ENCODE peak calls at places on chromosome 15, in seven cellular contexts. I is sigmoid colon, Y is stomach, M is heart left ventricle, D is adrenal gland, Z is testis, S is suprapubic skin. F is an unnamed sample.

GRCh38 chr15:40894689-40895308 is 549 bp downstream of the VPS18 start:
- DNase-seq in I (peak; percentile 78), Y (peak; percentile 56), M (no peak), D (peak; percentile 80), Z (peak; percentile 57), S (no peak), F (peak; percentile 45)

GRCh38 chr15:31484986-31485385 is 158.4 kb downstream of the KLF13 start:
- DNase-seq in I (no peak), Y (peak; percentile 11), M (no peak), D (peak; percentile 42), Z (peak; percentile 12), S (peak; percentile 56), F (no peak)

GRCh38 chr15:33086500-33087141 is 107.9 kb downstream of the FMN1 start:
- DNase-seq in I (no peak), Y (no peak), M (no peak), D (no peak), Z (no peak), S (no peak), F (no peak)

GRCh38 chr15:69038508-69038907 is 24.0 kb downstream of the NOX5 start:
- DNase-seq in I (no peak), Y (no peak), M (no peak), D (no peak), Z (no peak), S (no peak), F (no peak)

GRCh38 chr15:89662893-89663673 is 7.8 kb upstream of the KIF7 start:
- DNase-seq in I (peak; percentile 80), Y (peak; percentile 66), M (peak; percentile 63), D (peak; percentile 85), Z (peak; percentile 42), S (peak; percentile 83), F (peak; percentile 60)

GRCh38 chr15:51076142-51076897 is 18.4 kb downstream of the TNFAIP8L3 start:
- DNase-seq in I (no peak), Y (no peak), M (no peak), D (no peak), Z (no peak), S (no peak), F (no peak)

GRCh38 chr15:96326551-96327154 is 3.8 kb upstream of the NR2F2 start:
- DNase-seq in I (peak; percentile 86), Y (peak; percentile 61), M (no peak), D (peak; percentile 65), Z (no peak), S (no peak), F (peak; percentile 37)

GRCh38 chr15:53837263-53837662 is 77.8 kb upstream of the WDR72 start:
- DNase-seq in I (no peak), Y (peak; percentile 86), M (no peak), D (no peak), Z (no peak), S (no peak), F (no peak)

GRCh38 chr15:67784057-67784781 is 41.1 kb upstream of the SKOR1 start:
- DNase-seq in I (no peak), Y (no peak), M (no peak), D (no peak), Z (no peak), S (no peak), F (no peak)

GRCh38 chr15:100725121-100726069 is 123.0 kb downstream of the ASB7 start:
- DNase-seq in I (no peak), Y (no peak), M (no peak), D (peak; percentile 41), Z (no peak), S (peak; percentile 48), F (no peak)

GRCh38 chr15:91258436-91258779 is 158.4 kb downstream of the SV2B start:
- DNase-seq in I (no peak), Y (no peak), M (no peak), D (peak; percentile 88), Z (no peak), S (no peak), F (no peak)

GRCh38 chr15:77654975-77655374 is 22.3 kb upstream of the LINGO1 start:
- DNase-seq in I (no peak), Y (no peak), M (no peak), D (no peak), Z (no peak), S (no peak), F (no peak)

GRCh38 chr15:69523010-69524001 is 70.7 kb downstream of the RPLP1 start:
- DNase-seq in I (peak; percentile 84), Y (peak; percentile 84), M (peak; percentile 67), D (peak; percentile 84), Z (peak; percentile 89), S (no peak), F (peak; percentile 83)

GRCh38 chr15:72288796-72289596 is 16.6 kb upstream of the PARP6 start:
- DNase-seq in I (no peak), Y (no peak), M (no peak), D (no peak), Z (no peak), S (no peak), F (no peak)

GRCh38 chr15:89406756-89407650 is 72.4 kb upstream of the POLG start:
- DNase-seq in I (no peak), Y (no peak), M (no peak), D (no peak), Z (no peak), S (no peak), F (no peak)

GRCh38 chr15:29935296-29936020 is 113.2 kb upstream of the TJP1 start:
- DNase-seq in I (no peak), Y (peak; percentile 41), M (no peak), D (no peak), Z (no peak), S (no peak), F (no peak)

GRCh38 chr15:101181349-101181748 is 70.5 kb downstream of the CHSY1 start:
- DNase-seq in I (no peak), Y (no peak), M (no peak), D (no peak), Z (no peak), S (no peak), F (no peak)

GRCh38 chr15:68175527-68175926 is 29.6 kb downstream of the CALML4 start:
- DNase-seq in I (no peak), Y (no peak), M (no peak), D (no peak), Z (no peak), S (no peak), F (no peak)

GRCh38 chr15:100118546-100118945 is 223.2 kb downstream of the ADAMTS17 start:
- DNase-seq in I (no peak), Y (no peak), M (no peak), D (no peak), Z (no peak), S (no peak), F (no peak)

GRCh38 chr15:51681303-51681963 is at the start of gene SCG3:
- DNase-seq in I (peak; percentile 78), Y (peak; percentile 81), M (peak; percentile 80), D (peak; percentile 90), Z (peak; percentile 95), S (peak; percentile 70), F (peak; percentile 44)

GRCh38 chr15:56040081-56041035 is 46.9 kb upstream of the NEDD4 start:
- DNase-seq in I (peak; percentile 87), Y (peak; percentile 66), M (peak; percentile 41), D (peak; percentile 91), Z (peak; percentile 25), S (peak; percentile 76), F (peak; percentile 79)

GRCh38 chr15:75578948-75579908 is at the start of gene PTPN9:
- DNase-seq in I (peak; percentile 88), Y (peak; percentile 77), M (peak; percentile 86), D (peak; percentile 82), Z (peak; percentile 88), S (peak; percentile 86), F (peak; percentile 61)
- TF ChIP-seq POLR2A in I (peak; percentile 13), Y (no peak), M (no peak), D (no peak), Z (no peak), S (no peak), F (peak; percentile 46)

GRCh38 chr15:25246641-25247417 is 192.0 kb downstream of the UBE3A start:
- DNase-seq in I (peak; percentile 48), Y (peak; percentile 19), M (peak; percentile 9), D (peak; percentile 34), Z (peak; percentile 0), S (no peak), F (no peak)

GRCh38 chr15:25247418-25248030 is 191.3 kb downstream of the UBE3A start:
- DNase-seq in I (no peak), Y (peak; percentile 18), M (no peak), D (no peak), Z (no peak), S (no peak), F (no peak)

GRCh38 chr15:25250011-25250596 is 188.7 kb downstream of the UBE3A start:
- DNase-seq in I (peak; percentile 41), Y (peak; percentile 21), M (peak; percentile 9), D (peak; percentile 24), Z (no peak), S (peak; percentile 44), F (no peak)

GRCh38 chr15:25249236-25250010 is 189.4 kb downstream of the UBE3A start:
- DNase-seq in I (no peak), Y (peak; percentile 22), M (peak; percentile 10), D (peak; percentile 29), Z (no peak), S (no peak), F (no peak)

GRCh38 chr15:25248583-25249235 is 190.1 kb downstream of the UBE3A start:
- DNase-seq in I (peak; percentile 59), Y (peak; percentile 22), M (peak; percentile 7), D (peak; percentile 28), Z (no peak), S (peak; percentile 48), F (no peak)
- H3K9me3 ChIP-seq in I (peaks cover 16% of the 10 kb centered on the region), Y (peaks cover 53% of the 10 kb centered on the region), M (peaks cover 8% of the 10 kb centered on the region), D (no peaks in the 10 kb centered on the region), Z (no peaks in the 10 kb centered on the region), S (peaks cover 23% of the 10 kb centered on the region), F (peaks cover 97% of the 10 kb centered on the region)

DNA sequence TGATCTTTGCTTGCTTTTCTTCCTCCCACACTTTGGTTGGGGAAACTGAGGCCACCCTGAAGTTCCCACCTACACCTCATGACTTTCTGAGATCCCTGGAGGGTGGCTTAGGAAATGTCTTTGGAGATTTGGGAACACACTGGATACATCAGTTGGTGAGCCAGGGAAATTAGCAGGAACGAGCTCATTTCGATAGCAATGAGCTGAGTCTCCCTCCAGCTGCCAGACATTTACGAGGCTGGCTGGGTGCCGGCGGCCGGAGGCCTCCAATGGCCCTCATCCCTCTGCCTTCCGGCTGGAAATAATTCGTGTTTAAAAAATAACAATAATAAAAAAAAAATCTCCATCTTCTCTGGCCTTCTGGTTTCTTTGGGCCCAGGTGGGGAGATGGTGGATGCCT is 38.8 kb downstream of the SMAD6 start:
- DNase-seq in I (peak; percentile 90), Y (no peak), M (no peak), D (no peak), Z (peak; percentile 73), S (no peak), F (peak; percentile 64)
- H3K4me1 ChIP-seq in I (no peaks in the 10 kb centered on the region), Y (peaks cover 48% of the 10 kb centered on the region), M (peaks cover 20% of the 10 kb centered on the region), D (no peaks in the 10 kb centered on the region), Z (peaks cover 16% of the 10 kb centered on the region), S (peaks cover 27% of the 10 kb centered on the region), F (no peaks in the 10 kb centered on the region)

DNA sequence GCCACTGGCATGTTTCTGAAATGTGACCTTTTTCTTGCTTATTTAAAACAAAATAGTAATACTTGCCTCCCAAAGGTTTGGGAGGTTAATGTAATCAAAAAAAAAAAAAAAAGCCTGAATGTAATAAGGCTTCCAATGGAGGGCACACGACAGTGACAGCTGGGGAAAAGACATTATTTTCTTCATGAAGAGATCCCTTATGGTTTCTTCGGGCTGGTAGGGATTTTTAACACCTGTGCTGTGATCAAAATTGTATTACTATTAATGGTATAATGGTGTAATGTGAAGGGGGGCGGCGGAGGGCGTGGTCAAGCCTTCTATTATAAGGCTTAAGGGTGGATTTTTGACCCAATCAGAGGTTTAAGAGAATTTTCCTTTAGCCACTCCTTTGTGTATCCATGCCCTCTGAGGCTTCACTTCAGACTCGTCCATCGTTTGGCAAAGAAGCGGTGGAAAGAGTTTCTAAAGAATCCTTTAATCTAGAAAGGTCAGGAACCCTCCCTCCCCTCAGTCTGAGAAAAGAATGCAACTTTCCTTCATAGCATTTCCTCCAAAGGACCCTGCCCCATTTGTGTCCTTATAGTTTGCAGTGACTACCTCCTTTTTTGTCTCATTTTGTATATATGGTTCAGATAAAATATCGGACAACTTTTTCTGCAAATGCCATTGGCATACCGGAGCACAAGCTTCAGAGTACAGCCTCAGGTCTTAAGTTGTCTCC is 89.5 kb upstream of the CHD2 start:
- DNase-seq in I (peak; percentile 84), Y (no peak), M (peak; percentile 74), D (peak; percentile 91), Z (peak; percentile 77), S (peak; percentile 77), F (peak; percentile 85)
- TF ChIP-seq POLR2A in I (peak; percentile 9), Y (no peak), M (peak; percentile 62), D (peak; percentile 26), Z (no peak), S (no peak), F (peak; percentile 26)